ENCODE peak calls at places on chromosomes 11 and 22, in ten cellular contexts. One of them, this sample, is unnamed.

GRCh38 chr11:35747638-35748037 is 85.1 kb downstream of the TRIM44 start:
- DNase-seq in K562: no peak
- DNase-seq in cardiac muscle cell: no peak
- DNase-seq in ovary: no peak
- DNase-seq in stomach: no peak
- DNase-seq in OCI-LY7: no peak
- DNase-seq in kidney epithelial cell: no peak
- DNase-seq in right lobe of liver: no peak
- DNase-seq in transverse colon: no peak
- DNase-seq in neural crest cell: no peak
- DNase-seq in this sample: no peak

GRCh38 chr11:33804471-33804870 is 30.2 kb upstream of the FBXO3 start:
- DNase-seq in stomach: no peak
- DNase-seq in ovary: no peak
- DNase-seq in cardiac muscle cell: no peak
- DNase-seq in K562: no peak
- DNase-seq in neural crest cell: no peak
- DNase-seq in transverse colon: no peak
- DNase-seq in OCI-LY7: no peak
- DNase-seq in kidney epithelial cell: no peak
- DNase-seq in right lobe of liver: no peak
- DNase-seq in this sample: no peak

GRCh38 chr11:57277845-57278720 is 41.0 kb upstream of the APLNR start:
- DNase-seq in ovary: peak; percentile 63
- DNase-seq in kidney epithelial cell: no peak
- DNase-seq in OCI-LY7: peak; percentile 23
- DNase-seq in neural crest cell: peak; percentile 77
- DNase-seq in transverse colon: peak; percentile 75
- DNase-seq in K562: peak; percentile 76
- DNase-seq in right lobe of liver: peak; percentile 64
- DNase-seq in stomach: peak; percentile 70
- DNase-seq in cardiac muscle cell: peak; percentile 77
- DNase-seq in this sample: peak; percentile 78

GRCh38 chr11:130383363-130384168 is 44.8 kb downstream of the ADAMTS8 start:
- DNase-seq in OCI-LY7: no peak
- DNase-seq in right lobe of liver: no peak
- DNase-seq in stomach: no peak
- DNase-seq in cardiac muscle cell: peak; percentile 41
- DNase-seq in K562: no peak
- DNase-seq in neural crest cell: no peak
- DNase-seq in transverse colon: no peak
- DNase-seq in kidney epithelial cell: peak; percentile 99
- DNase-seq in ovary: no peak
- DNase-seq in this sample: peak; percentile 26

GRCh38 chr11:4050137-4050536 is 44.5 kb upstream of the RRM1 start:
- DNase-seq in right lobe of liver: no peak
- DNase-seq in OCI-LY7: no peak
- DNase-seq in K562: no peak
- DNase-seq in neural crest cell: no peak
- DNase-seq in transverse colon: no peak
- DNase-seq in ovary: no peak
- DNase-seq in kidney epithelial cell: no peak
- DNase-seq in stomach: no peak
- DNase-seq in cardiac muscle cell: no peak
- DNase-seq in this sample: no peak

GRCh38 chr11:94737171-94737611 is 31.0 kb upstream of the AMOTL1 start:
- DNase-seq in right lobe of liver: no peak
- DNase-seq in kidney epithelial cell: no peak
- DNase-seq in cardiac muscle cell: no peak
- DNase-seq in stomach: no peak
- DNase-seq in ovary: no peak
- DNase-seq in neural crest cell: no peak
- DNase-seq in transverse colon: no peak
- DNase-seq in K562: no peak
- DNase-seq in OCI-LY7: no peak
- DNase-seq in this sample: no peak

GRCh38 chr11:123181075-123181474 is 14.0 kb downstream of the CLMP start:
- DNase-seq in cardiac muscle cell: no peak
- DNase-seq in K562: no peak
- DNase-seq in kidney epithelial cell: no peak
- DNase-seq in OCI-LY7: no peak
- DNase-seq in stomach: no peak
- DNase-seq in right lobe of liver: no peak
- DNase-seq in ovary: no peak
- DNase-seq in transverse colon: no peak
- DNase-seq in neural crest cell: no peak
- DNase-seq in this sample: no peak

GRCh38 chr22:28296452-28296851 is 377.4 kb upstream of the PITPNB start:
- DNase-seq in neural crest cell: no peak
- DNase-seq in cardiac muscle cell: no peak
- DNase-seq in kidney epithelial cell: no peak
- DNase-seq in right lobe of liver: no peak
- DNase-seq in ovary: no peak
- DNase-seq in stomach: no peak
- DNase-seq in OCI-LY7: no peak
- DNase-seq in K562: no peak
- DNase-seq in transverse colon: no peak
- DNase-seq in this sample: no peak

GRCh38 chr11:44633641-44634040 is 68.2 kb downstream of the CD82 start:
- DNase-seq in neural crest cell: no peak
- DNase-seq in ovary: no peak
- DNase-seq in transverse colon: no peak
- DNase-seq in OCI-LY7: peak; percentile 11
- DNase-seq in cardiac muscle cell: peak; percentile 49
- DNase-seq in K562: no peak
- DNase-seq in right lobe of liver: no peak
- DNase-seq in kidney epithelial cell: no peak
- DNase-seq in stomach: no peak
- DNase-seq in this sample: no peak

GRCh38 chr11:44637477-44637876 is 72.0 kb downstream of the CD82 start:
- DNase-seq in kidney epithelial cell: no peak
- DNase-seq in stomach: no peak
- DNase-seq in ovary: no peak
- DNase-seq in cardiac muscle cell: no peak
- DNase-seq in neural crest cell: no peak
- DNase-seq in K562: no peak
- DNase-seq in right lobe of liver: no peak
- DNase-seq in transverse colon: no peak
- DNase-seq in OCI-LY7: no peak
- DNase-seq in this sample: no peak

GRCh38 chr11:44632466-44633123 is 67.1 kb downstream of the CD82 start:
- DNase-seq in OCI-LY7: peak; percentile 17
- DNase-seq in right lobe of liver: peak; percentile 66
- DNase-seq in transverse colon: peak; percentile 29
- DNase-seq in neural crest cell: peak; percentile 35
- DNase-seq in ovary: no peak
- DNase-seq in kidney epithelial cell: no peak
- DNase-seq in K562: peak; percentile 64
- DNase-seq in stomach: peak; percentile 33
- DNase-seq in cardiac muscle cell: peak; percentile 53
- DNase-seq in this sample: no peak

GRCh38 chr11:44631831-44632230 is 66.4 kb downstream of the CD82 start:
- DNase-seq in right lobe of liver: no peak
- DNase-seq in transverse colon: no peak
- DNase-seq in ovary: no peak
- DNase-seq in OCI-LY7: no peak
- DNase-seq in stomach: peak; percentile 7
- DNase-seq in neural crest cell: no peak
- DNase-seq in kidney epithelial cell: no peak
- DNase-seq in cardiac muscle cell: peak; percentile 63
- DNase-seq in K562: no peak
- DNase-seq in this sample: no peak

DNA sequence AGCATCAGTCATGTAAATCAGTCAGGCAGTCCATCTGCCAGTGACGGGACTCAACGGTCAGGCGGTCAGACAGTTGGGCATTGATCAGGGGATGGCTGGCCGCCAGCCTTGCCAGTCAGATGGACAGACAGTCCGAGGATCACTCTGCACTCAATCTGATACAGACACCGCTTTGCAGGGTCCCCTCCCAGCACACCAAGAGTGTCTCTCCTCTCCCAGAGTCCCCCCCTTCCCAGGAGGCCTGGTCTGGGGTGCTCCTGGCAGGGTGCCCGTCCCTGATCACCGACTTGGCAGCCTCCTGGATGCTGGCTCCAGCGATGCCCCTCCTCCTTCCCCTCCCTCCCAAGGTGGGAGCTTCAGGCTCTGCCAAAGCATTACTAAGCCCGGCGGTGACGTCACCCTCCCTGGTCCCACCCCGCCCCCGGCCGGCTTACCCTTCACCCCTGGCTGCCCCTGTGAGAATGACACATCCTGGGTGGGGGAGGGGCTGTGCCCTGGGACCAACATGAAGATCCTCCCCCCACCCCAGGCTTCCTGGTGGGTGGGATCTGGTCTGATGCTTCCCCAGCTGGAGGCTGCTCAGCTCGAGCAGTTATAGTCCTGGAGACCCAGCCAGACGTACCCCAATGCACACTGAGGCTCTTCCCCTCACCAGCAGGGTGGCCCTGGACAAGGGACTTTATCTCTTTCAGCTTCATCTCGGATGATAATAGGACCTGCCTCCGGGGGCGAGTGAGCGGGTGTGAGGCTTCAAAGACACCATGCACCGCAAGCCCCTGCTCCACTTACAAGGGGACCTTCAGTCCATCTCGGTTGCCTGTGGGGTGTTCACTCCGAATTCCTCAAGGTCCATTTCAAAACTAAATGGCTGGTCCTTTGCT is 69.2 kb downstream of the CD82 start:
- DNase-seq in K562: peak; percentile 72
- DNase-seq in neural crest cell: peak; percentile 38
- DNase-seq in kidney epithelial cell: peak; percentile 79
- DNase-seq in right lobe of liver: peak; percentile 86
- DNase-seq in cardiac muscle cell: peak; percentile 54
- DNase-seq in OCI-LY7: peak; percentile 24
- DNase-seq in ovary: peak; percentile 91
- DNase-seq in stomach: peak; percentile 35
- DNase-seq in transverse colon: peak; percentile 51
- DNase-seq in this sample: peak; percentile 86
- TF ChIP-seq CTCF in K562: no peak
- TF ChIP-seq CTCF in neural crest cell: no peak
- TF ChIP-seq CTCF in kidney epithelial cell: no peak
- TF ChIP-seq CTCF in right lobe of liver: no peak
- TF ChIP-seq CTCF in cardiac muscle cell: no peak
- TF ChIP-seq CTCF in OCI-LY7: no peak
- TF ChIP-seq CTCF in ovary: no peak
- TF ChIP-seq CTCF in stomach: no peak
- TF ChIP-seq CTCF in transverse colon: no peak
- TF ChIP-seq CTCF in this sample: no peak

GRCh38 chr11:73759520-73760065 is 1.3 kb downstream of the RAB6A start:
- DNase-seq in right lobe of liver: no peak
- DNase-seq in cardiac muscle cell: no peak
- DNase-seq in kidney epithelial cell: no peak
- DNase-seq in transverse colon: no peak
- DNase-seq in K562: no peak
- DNase-seq in neural crest cell: no peak
- DNase-seq in ovary: no peak
- DNase-seq in stomach: no peak
- DNase-seq in OCI-LY7: peak; percentile 23
- DNase-seq in this sample: no peak
- TF ChIP-seq CTCF in right lobe of liver: no peak
- TF ChIP-seq CTCF in cardiac muscle cell: peak; percentile 12
- TF ChIP-seq CTCF in kidney epithelial cell: peak; percentile 17
- TF ChIP-seq CTCF in transverse colon: no peak
- TF ChIP-seq CTCF in K562: peak; percentile 23
- TF ChIP-seq CTCF in neural crest cell: peak; percentile 41
- TF ChIP-seq CTCF in ovary: peak; percentile 9
- TF ChIP-seq CTCF in stomach: no peak
- TF ChIP-seq CTCF in OCI-LY7: peak; percentile 12
- TF ChIP-seq CTCF in this sample: no peak

GRCh38 chr22:27152033-27152432 is 494.6 kb downstream of the MIAT start:
- DNase-seq in cardiac muscle cell: no peak
- DNase-seq in neural crest cell: no peak
- DNase-seq in kidney epithelial cell: no peak
- DNase-seq in OCI-LY7: no peak
- DNase-seq in K562: no peak
- DNase-seq in transverse colon: no peak
- DNase-seq in ovary: no peak
- DNase-seq in right lobe of liver: no peak
- DNase-seq in stomach: no peak
- DNase-seq in this sample: no peak

GRCh38 chr22:27152883-27153282 is 495.5 kb downstream of the MIAT start:
- DNase-seq in OCI-LY7: no peak
- DNase-seq in right lobe of liver: no peak
- DNase-seq in K562: no peak
- DNase-seq in kidney epithelial cell: no peak
- DNase-seq in transverse colon: no peak
- DNase-seq in neural crest cell: no peak
- DNase-seq in stomach: no peak
- DNase-seq in cardiac muscle cell: no peak
- DNase-seq in ovary: no peak
- DNase-seq in this sample: no peak

GRCh38 chr22:27150530-27150909 is 493.1 kb downstream of the MIAT start:
- DNase-seq in neural crest cell: no peak
- DNase-seq in right lobe of liver: no peak
- DNase-seq in transverse colon: no peak
- DNase-seq in cardiac muscle cell: no peak
- DNase-seq in kidney epithelial cell: no peak
- DNase-seq in K562: no peak
- DNase-seq in ovary: peak; percentile 41
- DNase-seq in stomach: no peak
- DNase-seq in OCI-LY7: peak; percentile 2
- DNase-seq in this sample: no peak

GRCh38 chr22:27149886-27150529 is 492.6 kb downstream of the MIAT start:
- DNase-seq in kidney epithelial cell: no peak
- DNase-seq in OCI-LY7: no peak
- DNase-seq in cardiac muscle cell: no peak
- DNase-seq in stomach: no peak
- DNase-seq in right lobe of liver: no peak
- DNase-seq in K562: no peak
- DNase-seq in transverse colon: no peak
- DNase-seq in neural crest cell: no peak
- DNase-seq in ovary: no peak
- DNase-seq in this sample: no peak

DNA sequence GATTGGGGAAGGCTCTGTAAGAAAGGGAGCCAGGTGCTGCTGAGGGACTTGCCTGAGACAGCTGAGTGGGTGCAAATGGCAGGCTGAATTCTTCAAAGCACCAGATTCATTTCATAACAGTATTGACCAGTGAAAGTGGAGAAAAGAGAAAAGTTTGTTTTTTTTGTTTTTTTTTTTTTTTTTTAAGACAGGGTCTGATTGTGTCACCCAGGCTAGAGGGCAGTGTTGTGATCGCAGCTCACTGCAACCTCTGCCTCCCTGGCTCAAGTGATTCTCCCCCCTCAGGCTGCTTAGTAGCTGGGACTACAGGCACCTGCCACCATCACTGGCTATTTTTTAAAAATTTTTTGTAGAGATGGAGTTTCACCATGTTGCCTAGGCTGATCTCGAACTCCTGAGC is 494.0 kb downstream of the MIAT start:
- DNase-seq in neural crest cell: no peak
- DNase-seq in right lobe of liver: no peak
- DNase-seq in stomach: no peak
- DNase-seq in K562: no peak
- DNase-seq in cardiac muscle cell: no peak
- DNase-seq in OCI-LY7: peak; percentile 20
- DNase-seq in kidney epithelial cell: no peak
- DNase-seq in ovary: no peak
- DNase-seq in transverse colon: no peak
- DNase-seq in this sample: no peak
- TF ChIP-seq CTCF in neural crest cell: peak; percentile 20
- TF ChIP-seq CTCF in right lobe of liver: no peak
- TF ChIP-seq CTCF in stomach: no peak
- TF ChIP-seq CTCF in K562: no peak
- TF ChIP-seq CTCF in cardiac muscle cell: no peak
- TF ChIP-seq CTCF in OCI-LY7: peak; percentile 53
- TF ChIP-seq CTCF in kidney epithelial cell: no peak
- TF ChIP-seq CTCF in ovary: no peak
- TF ChIP-seq CTCF in transverse colon: no peak
- TF ChIP-seq CTCF in this sample: no peak

GRCh38 chr22:32828150-32828549 is 26.6 kb downstream of the TIMP3 start:
- DNase-seq in K562: no peak
- DNase-seq in ovary: no peak
- DNase-seq in cardiac muscle cell: peak; percentile 70
- DNase-seq in kidney epithelial cell: no peak
- DNase-seq in OCI-LY7: no peak
- DNase-seq in neural crest cell: no peak
- DNase-seq in right lobe of liver: no peak
- DNase-seq in stomach: no peak
- DNase-seq in transverse colon: no peak
- DNase-seq in this sample: no peak
- TF ChIP-seq CTCF in K562: peak; percentile 32
- TF ChIP-seq CTCF in ovary: no peak
- TF ChIP-seq CTCF in cardiac muscle cell: peak; percentile 40
- TF ChIP-seq CTCF in kidney epithelial cell: no peak
- TF ChIP-seq CTCF in OCI-LY7: no peak
- TF ChIP-seq CTCF in neural crest cell: no peak
- TF ChIP-seq CTCF in right lobe of liver: no peak
- TF ChIP-seq CTCF in stomach: no peak
- TF ChIP-seq CTCF in transverse colon: no peak
- TF ChIP-seq CTCF in this sample: no peak

This sample was measured in nephron progenitor cell.